ENCODE peak calls at places on chromosomes 3 and 15, in six cellular contexts. One of them, this sample, is unnamed.

GRCh38 chr3:45034612-45035252 is 8.6 kb downstream of the CLEC3B start:
- DNase-seq in IMR-90: no peak
- DNase-seq in H9: no peak
- DNase-seq in neuronal stem cell: no peak
- DNase-seq in trophoblast cell: no peak
- DNase-seq in H1: no peak
- DNase-seq in this sample: no peak

GRCh38 chr3:115550285-115550741 is 73.0 kb upstream of the GAP43 start:
- DNase-seq in IMR-90: no peak
- DNase-seq in H9: no peak
- DNase-seq in neuronal stem cell: no peak
- DNase-seq in trophoblast cell: no peak
- DNase-seq in H1: no peak
- DNase-seq in this sample: peak; percentile 8

GRCh38 chr3:45659661-45660566 is 29.3 kb upstream of the SACM1L start:
- DNase-seq in IMR-90: peak; percentile 97
- DNase-seq in H9: peak; percentile 79
- DNase-seq in neuronal stem cell: peak; percentile 37
- DNase-seq in trophoblast cell: peak; percentile 89
- DNase-seq in H1: peak; percentile 47
- DNase-seq in this sample: peak; percentile 90

GRCh38 chr3:42635111-42635510 is 18.4 kb upstream of the ZBTB47 start:
- DNase-seq in IMR-90: peak; percentile 60
- DNase-seq in H9: no peak
- DNase-seq in neuronal stem cell: no peak
- DNase-seq in trophoblast cell: no peak
- DNase-seq in H1: no peak
- DNase-seq in this sample: peak; percentile 60

GRCh38 chr3:141078200-141078599 is 27.1 kb downstream of the SPSB4 start:
- DNase-seq in IMR-90: no peak
- DNase-seq in H9: no peak
- DNase-seq in neuronal stem cell: no peak
- DNase-seq in trophoblast cell: no peak
- DNase-seq in H1: no peak
- DNase-seq in this sample: no peak

GRCh38 chr3:79245295-79246138 is 522.3 kb downstream of the ROBO1 start:
- DNase-seq in IMR-90: no peak
- DNase-seq in H9: no peak
- DNase-seq in neuronal stem cell: no peak
- DNase-seq in trophoblast cell: no peak
- DNase-seq in H1: no peak
- DNase-seq in this sample: no peak

GRCh38 chr3:52385157-52385556 is 59.7 kb downstream of the SEMA3G start:
- DNase-seq in IMR-90: peak; percentile 41
- DNase-seq in H9: peak; percentile 93
- DNase-seq in neuronal stem cell: peak; percentile 66
- DNase-seq in trophoblast cell: no peak
- DNase-seq in H1: peak; percentile 81
- DNase-seq in this sample: peak; percentile 39

GRCh38 chr3:30578479-30578878 is 27.9 kb upstream of the TGFBR2 start:
- DNase-seq in IMR-90: peak; percentile 94
- DNase-seq in H9: no peak
- DNase-seq in neuronal stem cell: no peak
- DNase-seq in trophoblast cell: peak; percentile 18
- DNase-seq in H1: no peak
- DNase-seq in this sample: peak; percentile 87

GRCh38 chr3:17233398-17233800 is 348.6 kb downstream of the PLCL2 start:
- DNase-seq in IMR-90: peak; percentile 67
- DNase-seq in H9: no peak
- DNase-seq in neuronal stem cell: peak; percentile 29
- DNase-seq in trophoblast cell: peak; percentile 25
- DNase-seq in H1: no peak
- DNase-seq in this sample: peak; percentile 61

GRCh38 chr3:102129774-102130608 is 280.7 kb downstream of the NFKBIZ start:
- DNase-seq in IMR-90: peak; percentile 86
- DNase-seq in H9: no peak
- DNase-seq in neuronal stem cell: no peak
- DNase-seq in trophoblast cell: no peak
- DNase-seq in H1: no peak
- DNase-seq in this sample: peak; percentile 74

GRCh38 chr3:102136183-102136582 is 286.9 kb downstream of the NFKBIZ start:
- DNase-seq in IMR-90: no peak
- DNase-seq in H9: no peak
- DNase-seq in neuronal stem cell: no peak
- DNase-seq in trophoblast cell: no peak
- DNase-seq in H1: no peak
- DNase-seq in this sample: no peak

GRCh38 chr3:102133376-102133775 is 284.1 kb downstream of the NFKBIZ start:
- DNase-seq in IMR-90: no peak
- DNase-seq in H9: no peak
- DNase-seq in neuronal stem cell: no peak
- DNase-seq in trophoblast cell: no peak
- DNase-seq in H1: no peak
- DNase-seq in this sample: no peak

GRCh38 chr3:102132370-102132769 is 283.1 kb downstream of the NFKBIZ start:
- DNase-seq in IMR-90: no peak
- DNase-seq in H9: no peak
- DNase-seq in neuronal stem cell: no peak
- DNase-seq in trophoblast cell: no peak
- DNase-seq in H1: no peak
- DNase-seq in this sample: peak; percentile 7
- H2AFZ ChIP-seq in IMR-90: no peak overlapping the region
- H2AFZ ChIP-seq in H9: no peak overlapping the region
- H2AFZ ChIP-seq in neuronal stem cell: no peak overlapping the region
- H2AFZ ChIP-seq in trophoblast cell: no peak overlapping the region
- H2AFZ ChIP-seq in H1: peak overlapping the region; percentile 44
- H2AFZ ChIP-seq in this sample: no peak overlapping the region

GRCh38 chr15:75622505-75622904 is 3.0 kb downstream of the SNUPN start:
- DNase-seq in IMR-90: no peak
- DNase-seq in H9: no peak
- DNase-seq in neuronal stem cell: no peak
- DNase-seq in trophoblast cell: no peak
- DNase-seq in H1: no peak
- DNase-seq in this sample: no peak

GRCh38 chr15:75620776-75621536 is 4.6 kb downstream of the SNUPN start:
- DNase-seq in IMR-90: peak; percentile 89
- DNase-seq in H9: no peak
- DNase-seq in neuronal stem cell: no peak
- DNase-seq in trophoblast cell: no peak
- DNase-seq in H1: no peak
- DNase-seq in this sample: peak; percentile 95

GRCh38 chr15:75620043-75620775 is 5.3 kb downstream of the SNUPN start:
- DNase-seq in IMR-90: peak; percentile 39
- DNase-seq in H9: no peak
- DNase-seq in neuronal stem cell: no peak
- DNase-seq in trophoblast cell: no peak
- DNase-seq in H1: no peak
- DNase-seq in this sample: peak; percentile 67

DNA sequence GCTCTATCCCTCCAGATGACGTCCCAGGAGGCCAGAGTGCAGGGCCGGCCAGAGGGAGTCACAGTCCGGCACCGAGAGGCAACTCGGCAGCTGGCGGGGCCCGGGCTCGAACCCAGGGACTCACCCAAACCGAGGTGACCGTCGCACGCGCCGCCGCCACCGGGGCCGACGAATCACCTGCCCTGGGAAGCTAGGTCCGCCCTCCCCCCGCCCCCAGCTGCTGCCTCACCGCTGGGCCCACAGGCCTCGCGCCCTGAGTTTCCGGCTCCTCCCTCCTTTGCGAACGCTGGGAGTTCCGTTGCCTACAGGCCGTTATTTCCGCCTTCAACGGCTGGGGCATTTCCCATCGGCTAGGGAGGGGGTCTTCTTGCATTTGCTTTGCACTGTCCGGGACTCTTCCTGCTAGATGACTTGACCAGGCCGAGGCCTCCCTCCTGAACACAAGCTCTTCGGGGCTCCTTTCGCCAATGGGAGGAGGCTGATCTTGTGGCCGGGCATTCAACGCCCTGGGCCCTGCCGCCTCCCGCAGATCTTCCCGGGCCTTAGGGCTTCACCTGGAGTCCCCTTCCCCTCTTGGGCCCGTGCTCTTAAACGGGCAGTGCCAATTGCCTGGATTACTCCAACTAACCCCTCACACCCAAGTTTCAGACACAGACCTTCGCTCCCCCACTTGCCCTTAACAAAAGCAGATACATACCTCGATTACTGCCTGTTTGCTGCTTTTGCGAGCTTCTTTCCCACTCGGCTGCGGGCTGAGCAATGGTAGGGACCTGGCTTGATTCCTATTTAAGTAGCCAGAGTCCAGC is at the start of gene SNUPN:
- DNase-seq in IMR-90: peak; percentile 86
- DNase-seq in H9: peak; percentile 97
- DNase-seq in neuronal stem cell: peak; percentile 92
- DNase-seq in trophoblast cell: peak; percentile 91
- DNase-seq in H1: peak; percentile 90
- DNase-seq in this sample: peak; percentile 93
- H2AK5ac ChIP-seq in IMR-90: peak within 1 kb of the TSS; percentile 91
- H2AK5ac ChIP-seq in H9: no peak within 1 kb of the TSS
- H2AK5ac ChIP-seq in neuronal stem cell: peak within 1 kb of the TSS; percentile 9
- H2AK5ac ChIP-seq in trophoblast cell: peak within 1 kb of the TSS; percentile 24
- H2AK5ac ChIP-seq in H1: no peak within 1 kb of the TSS
- H2AK5ac ChIP-seq in this sample: peak within 1 kb of the TSS; percentile 81

GRCh38 chr15:89893027-89893426 is 767 bp downstream of the AP3S2 start:
- DNase-seq in IMR-90: peak; percentile 5
- DNase-seq in H9: no peak
- DNase-seq in neuronal stem cell: no peak
- DNase-seq in trophoblast cell: no peak
- DNase-seq in H1: no peak
- DNase-seq in this sample: peak; percentile 46
- H2AFZ ChIP-seq in IMR-90: no peak overlapping the region
- H2AFZ ChIP-seq in H9: no peak overlapping the region
- H2AFZ ChIP-seq in neuronal stem cell: peak overlapping the region; percentile 97
- H2AFZ ChIP-seq in trophoblast cell: no peak overlapping the region
- H2AFZ ChIP-seq in H1: no peak overlapping the region
- H2AFZ ChIP-seq in this sample: no peak overlapping the region

GRCh38 chr15:84826369-84826823 is 9.2 kb downstream of the ALPK3 start:
- DNase-seq in IMR-90: no peak
- DNase-seq in H9: peak; percentile 83
- DNase-seq in neuronal stem cell: no peak
- DNase-seq in trophoblast cell: no peak
- DNase-seq in H1: no peak
- DNase-seq in this sample: no peak
- H2AK5ac ChIP-seq in IMR-90: no peak overlapping the region
- H2AK5ac ChIP-seq in H9: no peak overlapping the region
- H2AK5ac ChIP-seq in neuronal stem cell: no peak overlapping the region
- H2AK5ac ChIP-seq in trophoblast cell: no peak overlapping the region
- H2AK5ac ChIP-seq in H1: no peak overlapping the region
- H2AK5ac ChIP-seq in this sample: no peak overlapping the region

GRCh38 chr15:33393552-33393951 is 82.8 kb downstream of the RYR3 start:
- DNase-seq in IMR-90: no peak
- DNase-seq in H9: no peak
- DNase-seq in neuronal stem cell: no peak
- DNase-seq in trophoblast cell: no peak
- DNase-seq in H1: no peak
- DNase-seq in this sample: no peak

GRCh38 chr15:33398555-33398954 is 87.8 kb downstream of the RYR3 start:
- DNase-seq in IMR-90: no peak
- DNase-seq in H9: no peak
- DNase-seq in neuronal stem cell: no peak
- DNase-seq in trophoblast cell: no peak
- DNase-seq in H1: no peak
- DNase-seq in this sample: no peak

GRCh38 chr15:33395376-33395775 is 84.6 kb downstream of the RYR3 start:
- DNase-seq in IMR-90: no peak
- DNase-seq in H9: no peak
- DNase-seq in neuronal stem cell: no peak
- DNase-seq in trophoblast cell: no peak
- DNase-seq in H1: no peak
- DNase-seq in this sample: no peak

GRCh38 chr15:33396457-33396856 is 85.7 kb downstream of the RYR3 start:
- DNase-seq in IMR-90: no peak
- DNase-seq in H9: no peak
- DNase-seq in neuronal stem cell: no peak
- DNase-seq in trophoblast cell: no peak
- DNase-seq in H1: no peak
- DNase-seq in this sample: no peak

GRCh38 chr15:33395841-33396240 is 85.1 kb downstream of the RYR3 start:
- DNase-seq in IMR-90: no peak
- DNase-seq in H9: no peak
- DNase-seq in neuronal stem cell: no peak
- DNase-seq in trophoblast cell: no peak
- DNase-seq in H1: no peak
- DNase-seq in this sample: no peak
- H2AFZ ChIP-seq in IMR-90: no peak overlapping the region
- H2AFZ ChIP-seq in H9: no peak overlapping the region
- H2AFZ ChIP-seq in neuronal stem cell: no peak overlapping the region
- H2AFZ ChIP-seq in trophoblast cell: no peak overlapping the region
- H2AFZ ChIP-seq in H1: no peak overlapping the region
- H2AFZ ChIP-seq in this sample: no peak overlapping the region

DNA sequence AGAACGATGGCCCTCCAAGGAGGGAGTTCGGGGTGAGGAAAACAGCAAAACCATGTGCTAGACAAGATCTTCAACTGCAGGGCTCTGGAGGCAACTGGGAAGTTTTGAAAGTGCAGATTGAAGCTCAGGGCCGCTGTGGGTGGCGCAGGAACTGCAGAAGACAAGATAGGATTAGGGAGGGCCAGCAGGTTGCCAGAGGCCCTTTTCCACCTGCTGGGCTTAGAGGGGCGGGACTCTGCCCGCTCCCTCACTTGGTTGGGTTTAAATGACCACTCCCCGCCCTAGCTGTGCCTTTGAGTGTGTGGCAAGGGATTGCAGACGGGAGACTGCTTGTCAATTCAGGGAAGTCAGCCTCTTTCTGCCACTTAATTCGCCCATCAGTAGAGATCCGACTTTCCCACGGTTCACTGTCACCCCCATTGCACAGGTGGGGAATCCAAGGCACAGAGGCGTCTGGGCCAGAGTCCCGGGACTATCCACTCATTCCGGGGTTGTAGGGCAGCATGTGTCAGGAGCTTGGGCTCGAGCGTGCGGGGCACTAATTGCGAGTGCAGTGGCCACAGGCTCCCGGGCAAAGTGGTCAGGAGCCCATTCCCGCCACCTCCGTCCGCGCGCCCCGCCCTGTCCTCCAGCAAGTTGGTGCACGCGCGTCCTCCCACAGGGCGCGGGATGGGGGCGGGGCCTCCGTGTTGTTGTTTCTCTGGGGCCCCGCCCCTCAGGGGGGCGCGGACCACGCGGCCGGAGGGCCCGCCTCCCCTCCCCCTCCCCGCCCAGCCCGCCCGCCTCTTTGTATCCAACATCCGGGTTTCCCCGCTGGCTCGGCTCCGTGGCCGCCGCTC is at the start of gene ACVR2B:
- DNase-seq in IMR-90: peak; percentile 56
- DNase-seq in H9: peak; percentile 94
- DNase-seq in neuronal stem cell: peak; percentile 87
- DNase-seq in trophoblast cell: peak; percentile 83
- DNase-seq in H1: peak; percentile 65
- DNase-seq in this sample: peak; percentile 75
- H2AK5ac ChIP-seq in IMR-90: peak within 1 kb of the TSS; percentile 43
- H2AK5ac ChIP-seq in H9: no peak within 1 kb of the TSS
- H2AK5ac ChIP-seq in neuronal stem cell: peak within 1 kb of the TSS; percentile 99
- H2AK5ac ChIP-seq in trophoblast cell: peak within 1 kb of the TSS; percentile 49
- H2AK5ac ChIP-seq in H1: no peak within 1 kb of the TSS
- H2AK5ac ChIP-seq in this sample: no peak within 1 kb of the TSS